ENCODE peak calls at places on chromosome 19, in six cellular contexts. I is lower lobe of right lung, F is adrenal gland, J is lower leg skin, H is AG09309, X is HFF-Myc. O is an unnamed sample.

GRCh38 chr19:30792561-30793505 is 420.6 kb downstream of the ZNF536 start:
- DNase-seq in X (no peak), J (peak), I (no peak), F (no peak), H (no peak), O (no peak)

GRCh38 chr19:42099336-42099925 is 23.5 kb downstream of the ZNF574 start:
- DNase-seq in F (no peak), H (no peak), J (no peak), I (no peak), X (no peak), O (no peak)

GRCh38 chr19:32287811-32288227 is 57.6 kb upstream of the ZNF507 start:
- DNase-seq in F (peak), X (peak), H (peak), J (peak), I (peak), O (peak)

GRCh38 chr19:27890206-27890605 is 1322.7 kb downstream of the UQCRFS1 start:
- DNase-seq in F (no peak), X (no peak), I (no peak), H (no peak), J (no peak), O (no peak)

GRCh38 chr19:13012690-13013608 is 17.7 kb downstream of the NFIX start:
- DNase-seq in I (no peak), F (peak), J (peak), H (no peak), X (no peak), O (no peak)

GRCh38 chr19:4539697-4540581 is at the start of gene LRG1:
- DNase-seq in J (peak), I (peak), X (no peak), H (no peak), F (peak), O (peak)

GRCh38 chr19:41351339-41352245 is 2.1 kb downstream of the TGFB1 start:
- DNase-seq in J (peak), H (no peak), I (peak), F (peak), X (no peak), O (peak)

GRCh38 chr19:12034610-12035009 is 869 bp downstream of the ZNF433 start:
- DNase-seq in J (no peak), H (no peak), I (no peak), X (no peak), F (no peak), O (no peak)

GRCh38 chr19:44729516-44730033 is 18.9 kb upstream of the BCL3 start:
- DNase-seq in X (no peak), F (no peak), I (no peak), H (no peak), J (no peak), O (no peak)

GRCh38 chr19:32651729-32652140 is 23.2 kb downstream of the ANKRD27 start:
- DNase-seq in F (no peak), J (no peak), H (no peak), I (no peak), X (no peak), O (no peak)

GRCh38 chr19:13164370-13165090 is 14.3 kb downstream of the IER2 start:
- DNase-seq in I (peak), H (no peak), F (peak), X (no peak), J (peak), O (peak)

GRCh38 chr19:51552996-51553725 is 17.9 kb upstream of the ZNF175 start:
- DNase-seq in I (peak), X (peak), H (no peak), J (no peak), F (peak), O (peak)
- H3K4me3 ChIP-seq in I (no peak), X (no peak), H (no peak), J (no peak), F (no peak), O (no peak)

GRCh38 chr19:10152100-10152499 is 32.4 kb upstream of the EIF3G start:
- DNase-seq in F (no peak), I (no peak), J (no peak), H (no peak), X (no peak), O (no peak)
- TF ChIP-seq CTCF in F (no peak), I (no peak), J (no peak), H (no peak), X (no peak), O (no peak)

GRCh38 chr19:55369651-55370304 is 485 bp downstream of the IL11 start:
- DNase-seq in H (no peak), X (no peak), F (no peak), I (peak), J (no peak), O (peak)

GRCh38 chr19:55366790-55367189 is 3.5 kb downstream of the IL11 start:
- DNase-seq in X (no peak), F (no peak), H (no peak), J (no peak), I (no peak), O (no peak)

GRCh38 chr19:55368106-55368505 is 2.2 kb downstream of the IL11 start:
- DNase-seq in I (no peak), J (no peak), H (no peak), X (no peak), F (no peak), O (no peak)

GRCh38 chr19:55370305-55370988 is at the start of gene IL11:
- DNase-seq in J (no peak), F (no peak), X (no peak), H (no peak), I (no peak), O (peak)

DNA sequence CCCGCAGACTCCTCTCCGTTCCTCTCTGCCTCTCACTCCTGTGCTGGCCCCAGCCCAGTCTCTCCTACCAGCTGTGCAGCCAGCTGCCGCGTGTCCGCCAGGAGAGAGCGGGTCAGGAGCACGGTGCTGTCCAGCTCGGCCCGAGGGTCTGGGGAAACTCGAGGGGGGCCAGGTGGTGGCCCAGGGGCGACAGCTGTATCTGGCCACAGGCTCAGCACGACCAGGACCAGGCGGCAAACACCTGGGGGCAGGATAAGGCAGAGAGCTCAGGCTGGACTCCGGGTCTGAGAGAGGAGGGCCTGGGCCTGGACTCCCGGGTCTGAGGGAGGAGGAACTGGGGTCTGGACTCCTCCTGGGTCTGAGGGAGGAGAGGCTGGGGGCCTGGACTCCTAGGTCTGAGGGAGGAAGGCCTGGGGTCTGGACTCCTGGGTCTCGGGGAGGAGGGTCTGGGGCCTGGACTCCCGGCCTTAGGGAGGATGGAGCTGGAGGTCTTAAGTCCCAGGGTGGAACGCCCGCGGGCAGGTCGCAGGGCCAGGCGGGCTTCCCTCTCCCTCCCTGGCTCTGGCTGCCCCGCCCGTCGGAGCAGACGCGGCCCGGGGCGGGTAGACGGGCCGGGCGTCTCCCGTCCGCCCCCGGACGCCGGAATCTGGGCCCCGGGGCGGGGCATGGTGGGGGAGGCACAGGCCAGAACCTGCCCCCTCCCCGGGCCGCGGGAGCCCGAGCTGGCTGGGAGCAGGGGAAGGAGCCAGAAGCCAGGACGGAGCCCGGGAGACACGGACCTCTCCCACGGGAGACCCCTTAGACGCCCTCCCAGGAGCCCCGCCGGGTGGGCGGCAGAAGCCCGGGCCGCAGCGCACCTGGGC is 1.3 kb downstream of the IL11 start:
- DNase-seq in X (no peak), F (no peak), I (no peak), J (no peak), H (no peak), O (peak)
- H3K4me3 ChIP-seq in X (peak), F (no peak), I (peak), J (no peak), H (peak), O (peak)

DNA sequence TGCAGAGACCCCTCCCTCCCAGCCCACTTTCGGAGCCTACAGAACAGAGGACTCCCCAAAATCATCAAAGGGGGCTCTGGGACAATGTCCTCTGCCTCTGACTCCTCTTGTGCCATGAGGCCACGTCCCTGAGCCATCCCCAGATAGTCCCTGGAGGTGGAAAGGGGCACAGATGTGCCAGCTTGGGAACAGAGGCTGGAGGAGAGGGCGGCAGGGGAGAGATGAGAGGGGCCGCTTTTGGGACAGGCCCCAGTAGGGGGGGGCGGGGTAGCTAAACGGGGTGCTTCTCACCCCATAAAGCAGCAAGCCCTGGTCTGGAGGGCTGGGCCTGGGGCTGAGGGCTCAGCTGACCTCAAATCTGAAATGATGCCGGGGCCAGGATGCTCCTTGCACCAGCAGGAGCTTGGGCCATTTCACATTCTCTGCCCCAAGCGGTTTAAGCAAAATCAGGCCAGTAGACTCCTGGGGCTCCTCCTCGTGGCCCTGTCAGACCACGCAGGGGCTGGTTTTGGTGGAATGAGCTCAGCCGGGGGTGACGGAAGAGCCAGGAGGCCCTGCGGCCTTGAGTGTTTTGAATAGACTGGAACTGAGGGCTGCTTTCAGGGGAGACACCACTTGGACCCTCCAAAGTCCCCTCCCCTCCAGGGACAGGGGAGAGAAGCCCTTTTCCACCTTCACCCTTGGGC is 27.1 kb downstream of the ONECUT3 start:
- DNase-seq in X (no peak), J (no peak), F (no peak), I (no peak), H (no peak), O (no peak)
- TF ChIP-seq CTCF in X (no peak), J (no peak), F (no peak), I (no peak), H (no peak), O (peak)

DNA sequence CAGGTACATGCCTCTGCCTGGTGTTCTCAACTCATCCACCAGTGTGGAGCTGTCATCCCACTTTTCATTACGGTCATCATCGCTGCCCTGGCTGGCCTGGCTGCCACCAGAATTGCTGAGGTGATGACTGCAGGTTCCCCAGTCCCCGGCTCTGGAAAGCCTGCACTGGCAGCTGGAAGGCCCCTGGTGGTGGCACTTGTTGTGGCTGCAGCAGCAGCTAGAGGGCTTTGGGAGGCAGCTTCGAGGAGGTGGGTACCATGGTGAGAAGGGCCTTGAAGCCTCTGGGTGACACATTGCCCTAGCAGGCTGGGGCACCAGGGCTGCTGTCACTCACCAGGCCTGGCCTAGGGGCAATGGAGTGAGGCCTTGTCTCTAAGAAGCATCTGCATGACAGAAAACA is 25.3 kb upstream of the ZNF14 start:
- DNase-seq in I (no peak), X (no peak), F (no peak), H (no peak), J (no peak), O (no peak)
- H3K4me3 ChIP-seq in I (no peak), X (no peak), F (no peak), H (no peak), J (no peak), O (no peak)

DNA sequence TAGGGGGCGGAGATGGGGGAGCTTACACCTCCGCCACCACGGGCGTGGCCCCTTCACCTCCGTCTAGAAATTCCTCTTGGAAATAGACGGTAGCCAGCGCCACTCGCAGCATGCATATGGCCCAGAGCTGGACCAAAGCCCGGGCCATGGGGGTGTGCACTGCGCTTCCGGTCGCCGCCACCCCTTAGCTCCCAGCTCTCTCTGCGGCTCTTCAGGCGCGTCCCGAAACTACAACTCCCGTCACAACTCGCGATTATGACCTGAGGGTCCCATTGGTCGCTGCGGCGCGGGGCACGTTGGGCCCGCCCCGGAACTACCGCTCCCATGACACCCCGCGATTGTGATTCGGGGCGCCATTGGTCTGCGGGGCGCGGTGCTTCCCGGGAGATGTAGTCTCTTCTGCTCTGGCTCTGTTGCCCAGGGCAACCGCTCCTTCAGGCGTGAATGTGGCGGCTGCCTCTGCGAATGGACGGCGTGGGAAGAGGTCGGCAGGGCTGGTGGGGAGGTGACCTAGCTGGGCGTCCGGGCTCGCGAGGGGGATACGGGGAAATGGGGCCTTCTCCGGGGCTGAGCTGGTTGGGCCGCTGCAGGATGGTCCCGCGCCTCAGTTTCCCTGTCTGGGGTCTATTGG is at the start of the genes C19orf44 and CALR3:
- DNase-seq in I (peak), X (peak), J (peak), H (peak), F (peak), O (peak)
- TF ChIP-seq CTCF in I (peak), X (no peak), J (no peak), H (no peak), F (peak), O (no peak)

O was measured in bronchial epithelial cell.